ENCODE peak calls at places on chromosomes 2 and 18, in seven cellular contexts. C, T, V, A, P, L and G are unnamed samples.

GRCh38 chr2:128613876-128614275 is 295.2 kb upstream of the HS6ST1 start:
- DNase-seq in L (no peak), V (no peak), C (peak; percentile 58), T (no peak), A (no peak), P (no peak), G (no peak)

GRCh38 chr18:63818212-63818611 is 43.0 kb downstream of the SERPINB7 start:
- DNase-seq in P (no peak), L (no peak), T (no peak), A (no peak), V (no peak), C (no peak), G (no peak)

GRCh38 chr2:49108851-49109250 is 45.5 kb downstream of the FSHR start:
- DNase-seq in T (no peak), L (no peak), C (no peak), A (no peak), P (no peak), V (no peak), G (no peak)

GRCh38 chr2:26671691-26672090 is 20.8 kb upstream of the KCNK3 start:
- DNase-seq in A (no peak), C (peak; percentile 20), V (no peak), P (no peak), T (no peak), L (no peak), G (no peak)

GRCh38 chr2:240355001-240355891 is 80.2 kb upstream of the GPC1 start:
- DNase-seq in L (no peak), A (no peak), V (no peak), T (no peak), P (peak; percentile 76), C (no peak), G (no peak)

GRCh38 chr2:5524551-5524950 is 167.6 kb upstream of the SOX11 start:
- DNase-seq in P (no peak), V (no peak), T (no peak), C (no peak), A (no peak), L (no peak), G (no peak)

GRCh38 chr2:234291765-234292204 is 205.1 kb downstream of the ARL4C start:
- DNase-seq in P (peak; percentile 77), L (no peak), A (no peak), T (no peak), V (peak; percentile 52), C (no peak), G (no peak)

GRCh38 chr2:215736653-215737290 is 276.6 kb downstream of the MREG start:
- DNase-seq in L (no peak), P (peak; percentile 85), V (no peak), C (no peak), T (no peak), A (peak; percentile 20), G (no peak)

GRCh38 chr2:11872247-11872947 is 126.0 kb downstream of the LPIN1 start:
- DNase-seq in A (no peak), C (peak; percentile 8), L (no peak), V (no peak), T (no peak), P (peak; percentile 35), G (no peak)

GRCh38 chr2:193467276-193467987 is 1272.7 kb upstream of the TMEFF2 start:
- DNase-seq in P (no peak), V (no peak), C (no peak), A (no peak), T (no peak), L (no peak), G (no peak)

GRCh38 chr2:6968319-6969100 is 51.3 kb downstream of the RNF144A start:
- DNase-seq in L (no peak), V (peak; percentile 51), P (no peak), T (no peak), A (no peak), C (no peak), G (no peak)

GRCh38 chr2:19785432-19785831 is 116.4 kb downstream of the TTC32 start:
- DNase-seq in T (no peak), A (no peak), P (peak; percentile 72), C (no peak), V (no peak), L (no peak), G (no peak)

GRCh38 chr2:19785867-19786266 is 115.9 kb downstream of the TTC32 start:
- DNase-seq in P (no peak), A (no peak), V (no peak), L (no peak), T (no peak), C (no peak), G (no peak)

GRCh38 chr2:19784456-19784855 is 117.3 kb downstream of the TTC32 start:
- DNase-seq in L (no peak), T (no peak), C (no peak), V (no peak), A (no peak), P (no peak), G (no peak)

GRCh38 chr2:19787134-19787533 is 114.6 kb downstream of the TTC32 start:
- DNase-seq in A (no peak), C (no peak), L (no peak), V (no peak), T (no peak), P (no peak), G (no peak)

GRCh38 chr2:19786408-19787058 is 115.2 kb downstream of the TTC32 start:
- DNase-seq in A (peak; percentile 59), L (no peak), C (no peak), V (no peak), P (peak; percentile 86), T (no peak), G (no peak)
- TF ChIP-seq POLR2A in A (no peak), L (no peak), C (no peak), V (no peak), P (no peak), T (no peak), G (no peak)

GRCh38 chr18:75530118-75530517 is 102.6 kb upstream of the SMIM21 start:
- DNase-seq in T (no peak), C (no peak), P (no peak), V (no peak), A (no peak), L (no peak), G (no peak)
- H3K27ac ChIP-seq in T (no peak overlapping the region), C (no peak overlapping the region), P (peak overlapping the region; percentile 5), V (peak overlapping the region; percentile 48), A (no peak overlapping the region), L (no peak overlapping the region), G (no peak overlapping the region)

GRCh38 chr18:5295981-5296705 is 617 bp upstream of the ZBTB14 start:
- DNase-seq in T (peak; percentile 98), V (peak; percentile 96), A (peak; percentile 71), P (peak; percentile 96), L (peak; percentile 97), C (peak; percentile 99), G (peak; percentile 98)
- TF ChIP-seq POLR2A in T (no peak), V (peak; percentile 48), A (peak; percentile 29), P (peak; percentile 42), L (no peak), C (no peak), G (peak; percentile 55)

GRCh38 chr2:168717790-168718502 is 84.5 kb upstream of the NOSTRIN start:
- DNase-seq in A (no peak), V (no peak), C (no peak), L (no peak), T (no peak), P (no peak), G (no peak)
- H3K27ac ChIP-seq in A (no peak overlapping the region), V (no peak overlapping the region), C (no peak overlapping the region), L (no peak overlapping the region), T (no peak overlapping the region), P (no peak overlapping the region), G (no peak overlapping the region)

GRCh38 chr2:79099140-79099686 is 11.4 kb upstream of the REG1B start:
- DNase-seq in P (no peak), L (no peak), A (no peak), C (no peak), V (no peak), T (no peak), G (no peak)
- TF ChIP-seq POLR2A in P (no peak), L (no peak), A (no peak), C (no peak), V (no peak), T (no peak), G (no peak)

DNA sequence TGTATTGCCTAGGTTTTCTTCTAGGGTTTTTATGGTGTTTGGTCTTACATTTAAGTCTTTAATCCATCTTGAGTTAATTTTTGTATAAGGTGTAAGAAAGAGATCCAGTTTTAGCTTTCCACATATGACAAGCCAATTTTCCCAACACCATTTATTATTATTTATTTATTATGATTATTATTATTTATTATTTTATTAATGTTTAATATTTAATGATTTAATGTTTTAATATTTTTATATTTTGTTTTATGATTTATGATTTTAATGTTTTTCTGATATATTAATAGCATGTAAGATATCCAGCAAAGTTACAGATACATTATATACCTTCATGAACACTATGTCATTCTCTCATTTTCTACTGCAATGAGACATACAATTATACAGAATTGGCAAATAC is 1082.0 kb downstream of the DSC3 start:
- DNase-seq in A (no peak), L (no peak), V (no peak), C (no peak), T (no peak), P (no peak), G (no peak)
- H3K27ac ChIP-seq in A (no peak overlapping the region), L (no peak overlapping the region), V (no peak overlapping the region), C (no peak overlapping the region), T (no peak overlapping the region), P (no peak overlapping the region), G (no peak overlapping the region)

DNA sequence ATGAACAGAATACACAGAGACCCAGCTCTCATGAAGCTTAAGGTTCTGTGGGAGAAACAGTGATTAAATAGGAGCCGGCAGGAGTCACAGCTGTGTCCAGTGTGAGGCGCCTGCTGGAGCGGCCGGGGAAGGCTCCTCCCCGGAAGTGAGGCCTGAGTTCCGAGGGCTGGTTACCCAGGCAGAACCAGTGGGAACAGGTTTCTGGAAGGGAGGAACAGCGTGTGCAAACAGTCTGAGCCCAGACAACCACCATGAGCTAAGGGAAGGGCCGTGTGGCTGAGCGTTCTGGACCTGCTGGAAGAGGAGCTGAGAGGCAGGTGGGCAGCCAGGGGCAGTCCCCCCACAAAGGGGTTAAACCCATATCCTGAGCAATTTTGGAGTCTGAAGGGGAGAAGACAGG is 26.0 kb upstream of the NPAS2 start:
- DNase-seq in L (no peak), A (no peak), P (no peak), T (no peak), C (no peak), V (no peak), G (no peak)
- TF ChIP-seq POLR2A in L (no peak), A (no peak), P (no peak), T (no peak), C (no peak), V (no peak), G (no peak)